ENCODE peak calls at places on chromosomes 4 and X, in seven cellular contexts. W, X, Q, P, F, S and I are unnamed samples.

GRCh38 chrX:50117477-50117876 is 83.3 kb downstream of the AKAP4 start:
- DNase-seq in S (no peak), F (no peak), X (no peak), P (no peak), Q (no peak), W (no peak), I (no peak)

GRCh38 chr4:153169811-153170210 is 34.4 kb upstream of the TRIM2 start:
- DNase-seq in F (peak; percentile 17), P (no peak), Q (no peak), S (no peak), W (no peak), X (no peak), I (no peak)

GRCh38 chr4:19592391-19592790 is 659.3 kb upstream of the SLIT2 start:
- DNase-seq in S (no peak), P (no peak), X (no peak), W (no peak), Q (no peak), F (no peak), I (no peak)

GRCh38 chrX:41381685-41382084 is 47.7 kb downstream of the DDX3X start:
- DNase-seq in X (peak; percentile 85), F (peak; percentile 79), P (peak; percentile 18), Q (no peak), W (no peak), S (no peak), I (peak; percentile 33)

GRCh38 chr4:28702571-28702970 is 1841.9 kb downstream of the STIM2 start:
- DNase-seq in W (no peak), X (no peak), Q (no peak), P (no peak), S (no peak), F (no peak), I (no peak)

GRCh38 chrX:113390531-113390930 is 549.9 kb upstream of the AMOT start:
- DNase-seq in S (no peak), Q (no peak), X (no peak), F (no peak), P (no peak), W (no peak), I (no peak)

GRCh38 chr4:87278335-87278794 is 44.3 kb downstream of the HSD17B13 start:
- DNase-seq in W (no peak), P (no peak), Q (no peak), X (peak; percentile 89), F (no peak), S (no peak), I (no peak)

GRCh38 chrX:139766545-139766983 is 58.6 kb upstream of the MCF2 start:
- DNase-seq in S (no peak), W (no peak), F (no peak), Q (peak; percentile 8), P (no peak), X (no peak), I (no peak)

GRCh38 chrX:69297521-69297920 is 132.3 kb upstream of the PJA1 start:
- DNase-seq in W (no peak), X (no peak), S (no peak), P (no peak), Q (no peak), F (no peak), I (no peak)

GRCh38 chr4:174244441-174244840 is 39.0 kb downstream of the FBXO8 start:
- DNase-seq in S (no peak), X (no peak), F (no peak), P (no peak), Q (no peak), W (no peak), I (no peak)

GRCh38 chr4:108287834-108288413 is 119.2 kb upstream of the LEF1 start:
- DNase-seq in W (no peak), P (no peak), Q (no peak), F (no peak), S (no peak), X (no peak), I (no peak)

GRCh38 chr4:81214518-81215218 is 354 bp downstream of the PRKG2 start:
- DNase-seq in Q (no peak), S (no peak), F (no peak), X (no peak), W (peak; percentile 87), P (no peak), I (no peak)

GRCh38 chr4:79917246-79917645 is 155.8 kb downstream of the ANTXR2 start:
- DNase-seq in X (no peak), Q (peak; percentile 8), F (no peak), S (no peak), P (no peak), W (no peak), I (no peak)

GRCh38 chr4:23213198-23213597 is 520.5 kb downstream of the GBA3 start:
- DNase-seq in S (no peak), X (no peak), F (no peak), P (no peak), W (no peak), Q (no peak), I (no peak)

GRCh38 chr4:2712261-2712842 is 43.8 kb downstream of the TNIP2 start:
- DNase-seq in P (no peak), W (no peak), X (no peak), Q (no peak), S (no peak), F (peak; percentile 33), I (peak; percentile 4)

GRCh38 chr4:56276547-56276946 is 110.7 kb downstream of the AASDH start:
- DNase-seq in F (no peak), X (no peak), W (no peak), S (no peak), Q (no peak), P (no peak), I (no peak)

GRCh38 chr4:56272003-56272402 is 115.3 kb downstream of the AASDH start:
- DNase-seq in F (no peak), S (no peak), Q (no peak), P (no peak), W (peak; percentile 47), X (peak; percentile 46), I (no peak)

GRCh38 chr4:56267558-56267957 is 119.7 kb downstream of the AASDH start:
- DNase-seq in W (no peak), Q (no peak), X (no peak), S (no peak), P (no peak), F (no peak), I (no peak)

GRCh38 chr4:56271121-56271520 is 116.2 kb downstream of the AASDH start:
- DNase-seq in F (no peak), P (no peak), S (no peak), W (no peak), Q (no peak), X (no peak), I (no peak)

GRCh38 chr4:56272946-56273728 is 114.2 kb downstream of the AASDH start:
- DNase-seq in Q (no peak), S (no peak), F (no peak), X (no peak), W (no peak), P (no peak), I (no peak)
- H3K27ac ChIP-seq in Q (no peak overlapping the region), S (no peak overlapping the region), F (no peak overlapping the region), X (no peak overlapping the region), W (no peak overlapping the region), P (no peak overlapping the region), I (no peak overlapping the region)

GRCh38 chr4:26320453-26321325 is at the start of gene RBPJ:
- DNase-seq in S (peak; percentile 76), Q (peak; percentile 50), X (peak; percentile 95), W (peak; percentile 96), F (peak; percentile 95), P (peak; percentile 93), I (peak; percentile 85)

GRCh38 chr4:26320159-26320452 is 708 bp upstream of the RBPJ start:
- DNase-seq in W (no peak), S (no peak), F (no peak), P (no peak), Q (peak; percentile 51), X (no peak), I (no peak)

GRCh38 chr4:26321326-26322276 is 787 bp downstream of the RBPJ start:
- DNase-seq in X (peak; percentile 55), Q (no peak), P (peak; percentile 18), S (no peak), W (peak; percentile 85), F (peak; percentile 68), I (peak; percentile 22)

GRCh38 chr4:26317766-26318165 is 3.0 kb upstream of the RBPJ start:
- DNase-seq in W (no peak), S (no peak), P (no peak), F (no peak), Q (no peak), X (no peak), I (no peak)

DNA sequence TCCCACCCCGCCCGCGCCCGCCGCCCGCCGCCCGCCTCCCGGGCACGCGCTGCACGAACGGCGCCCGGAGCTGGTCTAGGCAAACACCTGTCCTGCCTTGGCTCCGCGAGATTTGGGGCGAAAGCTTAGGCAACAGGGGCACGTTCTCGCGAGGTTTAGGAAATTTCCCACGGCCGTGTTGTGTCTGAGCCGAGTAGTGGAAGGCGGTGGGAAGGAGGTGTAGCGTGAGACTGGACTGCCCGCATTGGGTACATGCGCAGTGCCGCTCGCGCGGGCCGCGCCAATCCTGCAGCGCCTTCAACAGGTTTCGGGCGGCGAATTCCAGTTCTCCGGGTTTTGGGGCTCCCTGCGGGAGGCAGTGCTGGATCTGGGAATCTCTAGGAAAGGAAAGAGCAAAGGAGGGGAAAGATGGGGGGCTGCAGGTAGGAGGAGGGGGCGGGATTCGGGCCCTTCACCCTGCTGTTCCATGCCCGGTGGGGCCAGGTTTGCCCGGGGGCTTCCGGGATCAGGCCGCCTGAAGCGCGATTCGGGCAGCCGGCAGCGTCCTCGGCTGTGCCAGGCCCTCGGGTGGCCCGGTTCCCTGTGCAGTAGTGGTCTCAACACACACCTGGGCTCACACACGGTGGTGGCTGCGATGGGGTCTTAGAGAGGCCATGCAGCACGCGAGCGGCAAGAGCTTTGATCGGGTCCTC is 1.2 kb upstream of the RBPJ start:
- DNase-seq in F (peak; percentile 99), P (peak; percentile 97), W (peak; percentile 97), X (peak; percentile 99), S (peak; percentile 97), Q (peak; percentile 99), I (peak; percentile 99)
- TF ChIP-seq POLR2A in F (no peak), P (no peak), W (peak; percentile 25), X (peak; percentile 18), S (peak; percentile 46), Q (peak; percentile 74), I (no peak)

GRCh38 chr4:76213415-76214268 is at the start of gene SCARB2:
- DNase-seq in F (peak; percentile 95), Q (no peak), P (peak; percentile 86), S (peak; percentile 76), W (peak; percentile 98), X (peak; percentile 94), I (peak; percentile 85)

GRCh38 chr4:76215120-76215519 is 1.5 kb upstream of the SCARB2 start:
- DNase-seq in W (no peak), X (no peak), F (no peak), S (no peak), Q (no peak), P (no peak), I (peak; percentile 40)

GRCh38 chr4:76212851-76213414 is 691 bp downstream of the SCARB2 start:
- DNase-seq in X (no peak), F (no peak), Q (no peak), S (no peak), P (no peak), W (no peak), I (no peak)

GRCh38 chr4:76212301-76212700 is 1.3 kb downstream of the SCARB2 start:
- DNase-seq in F (no peak), Q (no peak), P (no peak), X (no peak), W (no peak), S (no peak), I (no peak)

GRCh38 chr4:76214269-76214628 is 625 bp upstream of the SCARB2 start:
- DNase-seq in X (no peak), Q (no peak), P (no peak), W (no peak), S (no peak), F (no peak), I (no peak)
- H3K4me1 ChIP-seq in X (peaks cover 2% of the 10 kb centered on the region), Q (peaks cover 19% of the 10 kb centered on the region), P (peaks cover 6% of the 10 kb centered on the region), W (peaks cover 85% of the 10 kb centered on the region), S (peaks cover 48% of the 10 kb centered on the region), F (peaks cover 43% of the 10 kb centered on the region), I (peaks cover 81% of the 10 kb centered on the region)

GRCh38 chr4:152102184-152103000 is 341.6 kb upstream of the GATB start:
- DNase-seq in F (no peak), X (no peak), P (no peak), S (no peak), W (no peak), Q (no peak), I (no peak)
- H3K27ac ChIP-seq in F (no peak overlapping the region), X (no peak overlapping the region), P (no peak overlapping the region), S (no peak overlapping the region), W (peak overlapping the region; percentile 4), Q (no peak overlapping the region), I (no peak overlapping the region)